ENCODE peak calls at places on chromosome 1, in four cellular contexts. J, C, R and D are unnamed samples.
A peak's percentile ranks its signal among the peaks of the same experiment; 100 is the strongest.

GRCh38 chr1:25586181-25586588 is 30.4 kb upstream of the MAN1C1 start:
- DNase-seq in R (no peak), J (no peak), C (no peak), D (no peak)

GRCh38 chr1:40825430-40825778 is 36.8 kb downstream of the CITED4 start:
- DNase-seq in J (no peak), C (no peak), R (no peak), D (no peak)

GRCh38 chr1:110645962-110646735 is 28.6 kb downstream of the KCNA3 start:
- DNase-seq in J (no peak), R (no peak), C (no peak), D (no peak)

GRCh38 chr1:180521474-180522203 is 19.3 kb upstream of the ACBD6 start:
- DNase-seq in R (no peak), C (no peak), J (no peak), D (no peak)

GRCh38 chr1:30328401-30329262 is 394.8 kb downstream of the MATN1 start:
- DNase-seq in J (no peak), R (no peak), C (no peak), D (no peak)

GRCh38 chr1:231357831-231358354 is 19.8 kb downstream of the SPRTN start:
- DNase-seq in C (no peak), R (no peak), J (no peak), D (no peak)

GRCh38 chr1:112507336-112507735 is 1.4 kb upstream of the WNT2B start:
- DNase-seq in C (no peak), R (no peak), J (no peak), D (no peak)

GRCh38 chr1:173603056-173603591 is at the start of gene SLC9C2:
- DNase-seq in J (no peak), R (no peak), C (no peak), D (no peak)

GRCh38 chr1:172429324-172430127 is 9.0 kb downstream of the C1orf105 start:
- DNase-seq in C (peak; percentile 52), R (no peak), J (no peak), D (peak; percentile 20)